ENCODE peak calls at places on chromosomes 13 and 19, in eight cellular contexts. J is mucosa of descending colon, L is spleen, I is A549, U is transverse colon, S is K562, H is lower leg skin, C is foreskin fibroblast. X is an unnamed sample.

GRCh38 chr13:32261567-32261966 is 53.6 kb downstream of the ZAR1L start:
- DNase-seq in C (peak), J (no peak), L (no peak), U (peak), S (peak), I (no peak), H (peak), X (peak)

GRCh38 chr19:51690359-51691121 is 2.6 kb upstream of the SPACA6 start:
- DNase-seq in J (peak), I (peak), S (peak), U (peak), L (peak), H (peak), C (peak), X (no peak)

GRCh38 chr19:40549007-40549708 is 27.5 kb upstream of the SHKBP1 start:
- DNase-seq in I (peak), L (peak), S (peak), J (no peak), C (peak), H (no peak), U (peak), X (peak)

GRCh38 chr13:53250272-53250875 is 221.8 kb downstream of the OLFM4 start:
- DNase-seq in C (peak), U (no peak), L (no peak), J (no peak), S (peak), H (no peak), I (peak), X (peak)

GRCh38 chr13:108919036-108919907 is 289.9 kb downstream of the MYO16 start:
- DNase-seq in S (no peak), J (no peak), U (no peak), C (peak), H (no peak), L (no peak), I (peak), X (no peak)

GRCh38 chr19:23241433-23241832 is 8.8 kb downstream of the ZNF724 start:
- DNase-seq in U (no peak), J (no peak), L (no peak), H (no peak), C (peak), S (no peak), I (no peak), X (no peak)

GRCh38 chr19:53870485-53870844 is 2.8 kb downstream of the MYADM start:
- DNase-seq in C (no peak), H (no peak), L (peak), I (no peak), S (no peak), J (peak), U (peak), X (no peak)

GRCh38 chr13:85543144-85543543 is 256.1 kb downstream of the SLITRK6 start:
- DNase-seq in H (no peak), U (no peak), J (no peak), L (no peak), C (peak), S (no peak), I (no peak), X (peak)

GRCh38 chr19:38036707-38037106 is 129.7 kb downstream of the SIPA1L3 start:
- DNase-seq in H (no peak), J (no peak), I (no peak), L (no peak), U (no peak), S (no peak), C (no peak), X (no peak)

GRCh38 chr13:40082644-40083043 is 427.2 kb downstream of the COG6 start:
- DNase-seq in C (no peak), I (no peak), J (no peak), U (no peak), S (no peak), L (no peak), H (peak), X (peak)
- TF ChIP-seq CTCF in C (no peak), I (no peak), J (no peak), U (no peak), S (no peak), L (no peak), H (no peak), X (no peak)

GRCh38 chr19:1762243-1763140 is 9.2 kb downstream of the ONECUT3 start:
- DNase-seq in I (no peak), C (no peak), U (no peak), L (no peak), J (no peak), H (no peak), S (no peak), X (no peak)
- TF ChIP-seq CTCF in I (no peak), C (no peak), U (no peak), L (no peak), J (no peak), H (no peak), S (no peak), X (no peak)

DNA sequence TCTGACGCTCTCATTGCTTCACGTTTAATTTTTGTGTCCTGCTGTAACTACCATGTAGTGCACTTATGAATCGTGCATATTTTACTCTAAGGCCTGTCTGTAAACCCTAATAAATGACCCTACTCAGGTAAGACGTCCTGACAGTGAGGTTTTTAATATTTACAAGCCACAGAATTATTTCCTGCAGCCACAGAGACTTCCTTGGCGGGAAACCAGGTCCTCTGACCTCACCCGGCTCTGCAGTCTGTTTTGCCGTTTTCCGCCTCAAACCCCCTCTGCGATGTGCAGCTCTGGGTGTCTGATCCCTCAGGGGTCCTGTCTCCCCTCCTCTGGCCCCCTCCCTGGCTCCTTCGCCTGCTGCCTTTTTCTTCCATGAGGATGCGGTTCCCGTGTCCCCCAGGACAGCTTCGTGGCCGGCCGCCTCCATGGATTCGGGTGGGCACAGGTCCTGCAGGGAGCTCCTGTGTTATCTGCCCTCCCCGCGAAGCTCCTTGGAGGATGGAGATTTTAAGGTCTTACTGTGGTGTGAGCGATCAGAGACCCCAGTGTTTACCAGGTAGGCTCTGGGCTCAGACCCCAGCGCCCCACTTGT is 66.3 kb downstream of the MCF2L start:
- DNase-seq in U (no peak), C (no peak), L (no peak), I (no peak), S (no peak), H (no peak), J (no peak), X (no peak)
- TF ChIP-seq CTCF in U (no peak), C (no peak), L (no peak), I (no peak), S (no peak), H (no peak), J (no peak), X (no peak)

GRCh38 chr13:21608961-21609360 is 5.0 kb upstream of the MICU2 start:
- DNase-seq in H (no peak), U (no peak), S (no peak), I (no peak), L (no peak), C (peak), J (no peak), X (no peak)

GRCh38 chr13:21606251-21606650 is 2.3 kb upstream of the MICU2 start:
- DNase-seq in L (no peak), S (no peak), J (no peak), H (no peak), I (no peak), C (no peak), U (no peak), X (no peak)

GRCh38 chr13:21606781-21607180 is 2.8 kb upstream of the MICU2 start:
- DNase-seq in L (no peak), I (no peak), J (no peak), H (no peak), C (no peak), U (no peak), S (no peak), X (no peak)

DNA sequence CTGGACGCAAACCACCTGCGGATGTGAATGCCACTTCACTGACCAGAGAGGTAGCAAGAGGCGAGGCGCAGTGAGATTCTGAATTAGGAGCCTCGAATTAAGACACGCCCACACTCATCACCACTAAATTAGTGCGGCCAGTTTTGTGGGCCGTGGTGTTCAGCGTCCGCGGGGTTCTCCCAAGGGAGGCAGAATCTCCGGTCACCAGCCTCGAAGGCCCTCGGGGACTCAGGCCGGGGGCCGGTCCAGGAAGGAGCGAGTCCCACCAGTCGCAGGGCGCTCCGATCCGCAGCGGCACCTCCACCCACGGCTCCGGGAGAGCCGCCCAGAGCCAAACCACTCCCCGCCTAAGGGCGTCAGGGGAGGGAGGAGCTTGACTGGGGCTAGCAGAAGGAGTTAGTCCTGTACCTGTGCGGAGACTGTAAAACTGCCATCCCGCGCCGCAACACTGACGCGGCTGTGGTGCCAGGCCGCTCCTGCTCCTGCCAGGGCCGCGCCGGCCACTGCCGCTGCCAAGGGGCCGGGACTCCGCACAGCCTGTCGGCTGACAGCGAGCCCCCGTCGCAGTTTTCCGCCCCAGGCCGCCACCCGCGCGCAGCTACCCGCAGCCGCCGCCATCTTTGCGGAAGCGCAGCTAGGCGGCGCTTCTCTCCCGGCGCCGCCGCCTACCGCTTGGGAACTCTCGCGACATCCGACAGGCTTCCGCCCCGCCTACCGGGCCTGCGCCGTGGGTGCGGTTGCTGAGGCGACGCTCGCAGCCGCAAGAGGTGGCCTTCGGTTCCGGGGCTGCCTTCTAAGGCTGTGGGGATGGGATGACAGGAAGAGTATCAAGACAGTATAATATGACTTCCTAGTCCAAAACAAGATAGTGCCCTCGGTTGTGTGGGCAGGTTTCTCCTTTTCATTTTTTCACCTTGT is at the start of gene MICU2:
- DNase-seq in J (peak), C (peak), I (peak), S (peak), H (peak), U (peak), L (peak), X (peak)
- TF ChIP-seq CTCF in J (peak), C (no peak), I (no peak), S (peak), H (peak), U (no peak), L (peak), X (no peak)

DNA sequence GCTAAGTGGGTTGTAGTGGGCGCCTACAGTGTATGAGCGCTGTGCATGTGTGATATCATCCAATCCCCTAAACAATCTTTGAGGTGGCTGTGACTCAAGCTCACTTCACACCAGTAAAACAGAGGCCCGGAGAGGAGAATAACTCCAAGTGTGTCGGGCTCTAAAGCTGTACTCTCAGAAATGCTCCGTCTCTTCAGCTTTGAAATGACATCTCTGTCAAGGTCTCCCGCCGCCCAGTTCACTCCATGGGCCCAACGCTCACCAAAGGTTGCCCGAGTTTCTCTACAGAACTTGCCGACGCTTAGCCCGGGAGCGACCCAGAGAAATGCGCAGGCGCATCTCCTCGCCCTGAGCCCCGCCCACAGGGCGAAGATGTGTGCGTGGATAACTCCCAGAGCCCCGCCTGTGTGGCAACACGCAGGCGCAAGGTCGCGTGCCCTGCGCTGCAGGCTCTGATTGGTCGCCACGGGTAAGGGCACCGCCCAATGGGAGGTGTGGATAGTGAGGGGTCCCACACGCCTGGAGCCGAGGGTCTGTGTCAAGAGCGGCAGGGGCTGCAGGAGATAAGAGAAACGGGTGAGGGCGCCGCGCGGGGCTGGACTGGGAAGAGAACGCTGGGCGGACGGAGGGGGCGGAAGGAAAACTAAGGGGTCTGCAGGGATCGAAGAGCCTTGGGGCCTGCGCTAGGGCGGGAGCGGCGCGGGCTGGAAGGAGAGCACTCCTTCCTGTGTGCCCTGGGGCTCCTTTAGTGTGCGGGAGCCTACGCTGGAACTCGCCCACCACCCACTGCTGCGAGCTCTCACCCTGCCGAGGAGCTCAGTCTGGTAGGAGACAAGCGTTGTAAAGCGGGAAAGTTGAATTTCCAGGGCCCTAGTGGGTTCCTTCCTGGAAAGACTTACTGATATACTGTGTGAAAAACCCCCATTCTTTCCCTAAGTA is at the start of gene ZNF526:
- DNase-seq in I (peak), L (peak), H (peak), S (peak), C (peak), U (peak), J (peak), X (peak)
- TF ChIP-seq CTCF in I (no peak), L (no peak), H (peak), S (peak), C (no peak), U (no peak), J (no peak), X (no peak)